ENCODE peak calls at places on chromosomes 4 and X, in five cellular contexts. W, E, O, C and U are unnamed samples.

GRCh38 chr4:26803462-26803861 is 57.2 kb upstream of the STIM2 start:
- DNase-seq in W (no peak), E (no peak), O (no peak), C (no peak), U (no peak)

GRCh38 chrX:7059214-7059838 is 88.2 kb upstream of the STS start:
- DNase-seq in W (no peak), E (no peak), O (no peak), C (no peak), U (no peak)

GRCh38 chrX:16222123-16222522 is 54.8 kb downstream of the MAGEB17 start:
- DNase-seq in W (peak), E (no peak), O (no peak), C (no peak), U (no peak)

GRCh38 chr4:85778809-85779124 is 303.8 kb downstream of the ARHGAP24 start:
- DNase-seq in W (peak), E (no peak), O (no peak), C (no peak), U (no peak)

GRCh38 chrX:116379854-116380253 is 56.6 kb upstream of the SLC6A14 start:
- DNase-seq in W (peak), E (no peak), O (peak), C (no peak), U (peak)

GRCh38 chrX:39866229-39866628 is 231.5 kb downstream of the BCOR start:
- DNase-seq in W (no peak), E (no peak), O (no peak), C (no peak), U (no peak)

GRCh38 chr4:146190393-146190910 is 14.9 kb downstream of the LSM6 start:
- DNase-seq in W (no peak), E (no peak), O (no peak), C (no peak), U (no peak)

GRCh38 chr4:86640469-86640868 is 46.4 kb downstream of the PTPN13 start:
- DNase-seq in W (peak), E (no peak), O (no peak), C (no peak), U (no peak)

GRCh38 chr4:73704314-73705055 is 35.9 kb upstream of the CXCL8 start:
- DNase-seq in W (peak), E (no peak), O (peak), C (no peak), U (no peak)

GRCh38 chrX:36908801-36909403 is 99.3 kb upstream of the FAM47C start:
- DNase-seq in W (peak), E (no peak), O (no peak), C (no peak), U (no peak)

GRCh38 chr4:163553146-163553545 is 58.7 kb downstream of the TMA16 start:
- DNase-seq in W (no peak), E (no peak), O (no peak), C (no peak), U (no peak)

GRCh38 chrX:54920610-54921426 is at the start of gene TRO:
- DNase-seq in W (peak), E (no peak), O (no peak), C (peak), U (no peak)

GRCh38 chr4:26912810-26913209 is 52.2 kb downstream of the STIM2 start:
- DNase-seq in W (no peak), E (no peak), O (no peak), C (no peak), U (no peak)

GRCh38 chr4:185640809-185641675 is 105.7 kb upstream of the PDLIM3 start:
- DNase-seq in W (peak), E (no peak), O (peak), C (no peak), U (no peak)

GRCh38 chr4:174794706-174795105 is 34.3 kb downstream of the GLRA3 start:
- DNase-seq in W (no peak), E (no peak), O (no peak), C (no peak), U (no peak)

GRCh38 chr4:155676430-155676825 is 9.8 kb downstream of the GUCY1A1 start:
- DNase-seq in W (no peak), E (no peak), O (no peak), C (no peak), U (no peak)

GRCh38 chr4:56055991-56056390 is 107.2 kb downstream of the CEP135 start:
- DNase-seq in W (no peak), E (no peak), O (no peak), C (no peak), U (no peak)

GRCh38 chrX:4315891-4316290 is 602.4 kb upstream of the PRKX start:
- DNase-seq in W (no peak), E (no peak), O (no peak), C (no peak), U (no peak)

GRCh38 chr4:54784188-54784671 is 126.5 kb downstream of the KIT start:
- DNase-seq in W (peak), E (no peak), O (peak), C (peak), U (peak)

GRCh38 chr4:105305019-105305836 is 158.6 kb downstream of the TET2 start:
- DNase-seq in W (no peak), E (no peak), O (no peak), C (no peak), U (no peak)

GRCh38 chrX:148649145-148649645 is 148.8 kb downstream of the AFF2 start:
- DNase-seq in W (no peak), E (no peak), O (no peak), C (no peak), U (no peak)

GRCh38 chr4:2251073-2251794 is 9.3 kb upstream of the HAUS3 start:
- DNase-seq in W (no peak), E (no peak), O (no peak), C (peak), U (peak)

GRCh38 chrX:10015711-10016515 is 48.8 kb downstream of the CLDN34 start:
- DNase-seq in W (peak), E (peak), O (no peak), C (no peak), U (peak)

GRCh38 chrX:154409222-154409871 is at the start of gene DNASE1L1:
- DNase-seq in W (peak), E (no peak), O (peak), C (peak), U (peak)

GRCh38 chr4:88060431-88060830 is 53.0 kb downstream of the PKD2 start:
- DNase-seq in W (no peak), E (no peak), O (no peak), C (no peak), U (no peak)

GRCh38 chr4:188147776-188148175 is 8.5 kb downstream of the TRIML1 start:
- DNase-seq in W (no peak), E (no peak), O (no peak), C (no peak), U (no peak)

GRCh38 chrX:68429216-68429615 is 4.1 kb downstream of the OPHN1 start:
- DNase-seq in W (no peak), E (no peak), O (no peak), C (no peak), U (no peak)

GRCh38 chr4:155667538-155668511 is 1.2 kb downstream of the GUCY1A1 start:
- DNase-seq in W (peak), E (no peak), O (no peak), C (peak), U (peak)

GRCh38 chr4:743463-744211 is 38.0 kb downstream of the PCGF3 start:
- DNase-seq in W (peak), E (no peak), O (no peak), C (no peak), U (no peak)

DNA sequence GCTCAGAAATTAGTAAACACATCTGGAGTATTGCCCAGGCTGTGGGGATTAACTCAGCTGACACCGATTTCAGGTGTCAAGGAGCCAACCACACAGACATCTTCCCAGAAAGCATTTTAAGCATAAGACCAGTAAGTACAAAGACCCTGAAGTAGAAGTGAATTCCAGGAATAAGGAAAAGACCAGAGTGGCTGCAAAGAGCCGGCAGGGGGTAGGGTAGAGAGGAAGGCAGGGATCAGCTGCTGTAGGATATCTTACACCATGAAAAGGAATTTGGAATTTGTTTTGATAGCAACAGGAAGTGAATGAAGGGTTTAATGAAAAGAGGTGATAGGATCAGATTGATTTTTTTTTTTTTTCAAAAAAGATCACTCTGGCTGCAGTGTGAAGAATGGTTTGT is 113.6 kb upstream of the PPARGC1A start:
- DNase-seq in W (no peak), E (no peak), O (no peak), C (no peak), U (no peak)
- TF ChIP-seq CTCF in W (no peak), E (no peak), O (no peak), C (no peak), U (no peak)

GRCh38 chr4:152104846-152105462 is 344.1 kb upstream of the GATB start:
- DNase-seq in W (no peak), E (no peak), O (no peak), C (no peak), U (no peak)

GRCh38 chr4:152102184-152103000 is 341.6 kb upstream of the GATB start:
- DNase-seq in W (peak), E (no peak), O (no peak), C (no peak), U (no peak)

GRCh38 chr4:152101546-152102183 is 340.9 kb upstream of the GATB start:
- DNase-seq in W (no peak), E (no peak), O (no peak), C (no peak), U (no peak)

GRCh38 chr4:152104286-152104685 is 343.5 kb upstream of the GATB start:
- DNase-seq in W (no peak), E (no peak), O (no peak), C (no peak), U (no peak)

DNA sequence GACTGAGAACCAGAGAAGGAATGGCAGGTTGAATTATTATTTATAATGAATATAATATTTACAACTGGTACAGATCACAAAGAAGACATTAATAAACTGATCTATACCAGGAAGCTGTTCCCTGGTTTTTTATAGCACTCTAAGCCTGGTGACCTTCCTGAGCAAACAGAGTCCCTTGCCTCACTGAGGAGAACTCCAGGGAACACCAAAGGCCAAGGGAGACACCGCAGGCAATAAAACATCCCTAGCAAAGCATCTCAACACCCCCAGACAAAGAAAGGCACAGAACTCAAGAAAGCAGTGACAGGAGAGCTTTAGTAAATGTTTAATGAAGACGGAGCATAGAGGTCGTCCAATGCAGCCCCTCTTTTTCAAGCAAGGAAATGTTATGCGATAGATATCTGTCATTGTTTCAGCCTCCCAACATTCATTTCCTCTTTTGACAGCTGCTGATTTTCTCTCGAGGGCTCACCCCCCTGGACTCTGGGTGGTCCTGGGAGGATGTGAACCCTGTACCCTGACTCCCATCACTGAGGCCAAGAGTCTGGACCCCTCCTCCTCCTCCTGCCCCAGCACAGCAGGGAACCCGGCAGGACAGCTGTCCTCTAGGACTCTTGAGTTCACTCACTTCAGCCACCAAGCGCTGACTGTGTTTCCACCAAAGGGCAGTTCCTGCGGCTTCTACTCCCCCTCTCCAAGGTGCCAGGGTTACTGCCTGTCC is 342.5 kb upstream of the GATB start:
- DNase-seq in W (no peak), E (no peak), O (no peak), C (no peak), U (no peak)
- H3K27ac ChIP-seq in W (no peak), E (peak), O (no peak), C (no peak), U (peak)

GRCh38 chr4:5200546-5200945 is 149.3 kb downstream of the STK32B start:
- DNase-seq in W (peak), E (no peak), O (no peak), C (no peak), U (no peak)
- TF ChIP-seq CTCF in W (no peak), E (no peak), O (no peak), C (no peak), U (no peak)

DNA sequence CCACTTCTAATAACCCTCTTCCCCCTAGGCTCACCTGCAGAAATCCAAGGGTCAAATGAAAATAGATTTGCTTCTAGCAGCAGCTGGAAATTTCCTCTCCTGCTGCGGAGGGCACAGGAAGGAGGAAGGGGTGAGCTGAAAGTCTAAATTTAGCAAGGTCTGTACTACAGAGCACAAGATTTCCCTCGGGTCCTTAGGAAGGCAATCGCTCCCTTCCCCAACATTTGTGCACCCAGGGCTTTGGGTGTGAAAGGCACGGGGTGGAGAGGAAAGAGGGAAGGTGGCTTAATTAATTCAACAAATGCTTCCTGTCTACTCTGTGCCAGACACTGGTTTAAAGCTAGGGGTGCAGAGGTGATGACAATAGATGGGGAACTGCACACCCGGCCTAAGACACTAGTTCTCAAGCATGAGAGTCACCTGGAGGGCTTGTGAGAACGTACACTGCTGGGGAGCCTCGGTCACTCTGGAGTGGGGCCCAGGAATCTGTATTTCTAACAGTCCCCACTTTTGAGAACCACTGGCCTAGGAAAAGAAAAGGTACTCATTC is 204.4 kb downstream of the NSUN7 start:
- DNase-seq in W (no peak), E (no peak), O (no peak), C (no peak), U (no peak)
- H3K27ac ChIP-seq in W (no peak), E (no peak), O (peak), C (peak), U (peak)